ENCODE peak calls at places on chromosomes 7 and 10, in five cellular contexts. U, E, M, X and B are unnamed samples.

GRCh38 chr7:127393370-127394058 is 1.0 kb upstream of the ZNF800 start:
- DNase-seq in U (no peak), M (no peak), E (peak; percentile 50), X (peak; percentile 12), B (no peak)

GRCh38 chr10:27696466-27696865 is 49.2 kb downstream of the MKX start:
- DNase-seq in U (no peak), X (no peak), M (no peak), E (no peak), B (no peak)

GRCh38 chr7:127588697-127589482 is 679 bp downstream of the ARF5 start:
- DNase-seq in U (peak; percentile 52), X (peak; percentile 66), M (peak; percentile 78), E (peak; percentile 76), B (peak; percentile 65)

GRCh38 chr7:114109299-114109698 is 190.5 kb upstream of the PPP1R3A start:
- DNase-seq in U (no peak), X (no peak), E (no peak), M (no peak), B (no peak)

GRCh38 chr10:98655512-98655911 is 208.8 kb upstream of the HPS1 start:
- DNase-seq in U (no peak), E (no peak), M (no peak), X (no peak), B (no peak)

GRCh38 chr10:68954904-68955303 is 1.1 kb upstream of the DDX21 start:
- DNase-seq in X (no peak), U (no peak), M (no peak), E (no peak), B (no peak)

GRCh38 chr7:74164985-74165456 is 9.1 kb upstream of the EIF4H start:
- DNase-seq in U (no peak), X (peak; percentile 13), E (no peak), M (no peak), B (no peak)

GRCh38 chr10:30098624-30099023 is 39.2 kb upstream of the JCAD start:
- DNase-seq in M (no peak), X (no peak), U (no peak), E (no peak), B (no peak)

GRCh38 chr7:47291461-47292051 is 290.4 kb downstream of the TNS3 start:
- DNase-seq in E (no peak), M (no peak), U (peak; percentile 37), X (no peak), B (peak; percentile 71)

DNA sequence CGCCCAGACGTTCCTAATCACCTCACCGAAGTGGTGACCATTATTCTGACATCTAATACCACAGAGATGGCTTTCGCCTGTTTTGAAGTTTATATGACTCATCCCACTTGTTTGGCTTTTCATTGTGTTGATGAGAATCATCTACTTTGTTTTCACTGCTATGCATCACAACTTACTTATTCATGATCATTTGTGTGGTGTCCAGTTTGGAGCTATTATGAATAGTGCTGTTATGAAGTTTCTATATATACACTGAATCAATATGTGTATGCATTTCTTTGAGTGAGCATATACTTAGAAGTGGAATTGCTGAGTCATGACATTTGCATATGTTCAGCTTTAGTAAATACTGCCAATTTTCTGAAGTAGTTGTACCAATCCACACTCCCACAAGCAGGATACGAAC is 38.6 kb upstream of the TNKS2 start:
- DNase-seq in M (no peak), E (no peak), U (no peak), X (no peak), B (no peak)
- TF ChIP-seq CTCF in M (no peak), E (no peak), U (no peak), X (no peak), B (no peak)

GRCh38 chr10:51386248-51386885 is 312.1 kb downstream of the PRKG1 start:
- DNase-seq in U (no peak), E (no peak), X (no peak), M (no peak), B (no peak)
- TF ChIP-seq CTCF in U (no peak), E (no peak), X (no peak), M (no peak), B (no peak)

DNA sequence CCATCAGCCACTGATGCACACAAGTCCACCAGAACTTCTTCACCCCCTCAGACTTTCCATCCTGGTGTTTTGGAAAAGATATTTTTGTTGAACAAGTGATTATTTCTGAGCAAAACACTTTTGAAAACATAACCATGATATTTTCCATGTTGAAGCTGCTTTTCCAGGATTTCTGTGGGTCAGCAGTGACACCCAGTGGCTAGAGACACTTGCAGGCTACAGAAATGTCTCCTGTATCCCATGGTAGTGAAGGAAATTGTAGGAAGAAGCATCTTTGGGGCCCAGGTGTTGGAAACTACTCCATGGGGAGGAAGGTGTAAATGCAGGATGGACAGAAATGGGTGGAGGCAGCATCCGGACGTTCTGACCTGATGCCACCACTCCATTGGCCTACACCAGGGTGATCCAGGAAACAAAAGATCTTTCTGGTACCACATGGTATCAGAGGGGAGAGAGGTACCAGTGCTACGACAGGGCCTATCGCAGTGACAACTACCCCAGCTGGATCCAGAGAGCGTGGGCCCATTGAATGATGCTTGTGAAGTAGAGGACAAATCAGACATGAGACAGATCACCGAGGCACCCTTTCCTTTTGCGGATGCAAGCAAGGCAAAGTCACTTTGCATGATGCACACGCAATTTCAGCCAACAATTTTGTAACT is 111.7 kb upstream of the COBL start:
- DNase-seq in E (no peak), X (no peak), M (no peak), U (no peak), B (no peak)
- TF ChIP-seq CTCF in E (no peak), X (peak; percentile 30), M (no peak), U (no peak), B (peak; percentile 8)

DNA sequence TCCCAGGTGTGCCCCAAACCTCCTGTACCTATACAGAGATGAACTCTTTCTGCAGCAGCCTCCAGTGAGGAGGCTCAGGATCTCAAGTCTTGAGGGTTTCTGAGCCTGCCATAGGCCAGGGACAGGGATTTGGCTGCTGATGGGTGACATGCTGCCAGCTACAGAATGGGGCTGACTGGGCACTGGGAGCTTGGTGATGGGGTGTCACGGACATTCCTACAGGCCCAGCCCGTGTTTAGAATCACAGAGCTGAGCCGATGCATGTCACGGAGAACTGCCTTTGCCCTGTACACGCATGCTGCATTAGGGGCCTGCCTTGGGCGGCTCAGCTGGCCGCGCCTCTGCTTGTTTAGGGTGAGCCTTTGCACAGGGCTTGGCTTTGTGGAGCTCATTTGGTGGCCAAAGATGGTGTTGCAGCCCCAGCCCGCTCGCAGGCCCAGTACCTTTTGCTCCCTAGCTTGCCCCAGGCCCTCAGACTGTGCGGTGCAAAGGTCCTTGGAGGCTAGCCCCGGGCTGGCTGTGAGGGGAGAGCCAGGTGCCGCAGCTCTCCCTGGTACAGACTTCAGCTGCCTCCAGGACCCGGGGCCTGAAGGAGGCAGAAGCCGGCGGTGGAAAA is 108.4 kb upstream of the BTBD16 start:
- DNase-seq in M (no peak), U (no peak), X (no peak), E (no peak), B (no peak)
- TF ChIP-seq CTCF in M (no peak), U (no peak), X (no peak), E (no peak), B (no peak)

GRCh38 chr7:27843584-27844305 is 103.8 kb downstream of the TAX1BP1 start:
- DNase-seq in E (no peak), U (no peak), X (no peak), M (no peak), B (peak; percentile 12)

GRCh38 chr7:27840314-27840713 is 100.4 kb downstream of the TAX1BP1 start:
- DNase-seq in M (no peak), E (no peak), U (no peak), X (no peak), B (no peak)

GRCh38 chr7:27842851-27843250 is 102.9 kb downstream of the TAX1BP1 start:
- DNase-seq in E (no peak), U (no peak), M (no peak), X (no peak), B (peak; percentile 13)

GRCh38 chr7:27840760-27841364 is 100.9 kb downstream of the TAX1BP1 start:
- DNase-seq in U (no peak), M (no peak), E (no peak), X (no peak), B (no peak)

DNA sequence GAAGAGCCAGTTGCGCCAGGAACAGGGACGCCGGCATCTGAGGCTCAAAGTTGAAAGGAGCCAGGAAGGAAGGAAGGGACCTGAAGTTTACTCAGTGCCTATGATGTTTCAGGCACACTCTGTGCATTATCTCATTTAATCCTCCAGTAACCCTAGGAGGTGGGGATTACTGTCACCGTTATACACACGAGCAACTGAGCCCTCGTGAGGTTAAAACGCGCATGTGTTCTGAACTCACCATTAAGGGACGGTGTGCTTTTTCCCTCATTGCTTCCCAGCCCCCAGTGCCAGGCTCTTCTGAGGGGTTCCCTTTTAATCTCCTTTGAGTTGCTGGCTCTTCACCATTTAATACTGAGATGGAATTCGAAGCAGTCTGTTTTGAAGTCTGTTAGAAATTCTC is 102.1 kb downstream of the TAX1BP1 start:
- DNase-seq in M (no peak), E (no peak), U (no peak), X (no peak), B (no peak)
- TF ChIP-seq CTCF in M (no peak), E (no peak), U (no peak), X (no peak), B (no peak)

GRCh38 chr10:36349445-36350063 is 707.5 kb upstream of the FZD8 start:
- DNase-seq in X (no peak), U (no peak), E (no peak), M (no peak), B (no peak)
- TF ChIP-seq CTCF in X (no peak), U (no peak), E (no peak), M (no peak), B (no peak)

GRCh38 chr7:665251-665650 is 61.2 kb upstream of the DNAAF5 start:
- DNase-seq in E (no peak), X (no peak), U (no peak), M (peak; percentile 66), B (no peak)

GRCh38 chr7:664402-664775 is 62.1 kb upstream of the DNAAF5 start:
- DNase-seq in E (no peak), M (no peak), U (no peak), X (no peak), B (no peak)

GRCh38 chr7:666454-667292 is 59.8 kb upstream of the DNAAF5 start:
- DNase-seq in M (peak; percentile 59), X (no peak), E (no peak), U (no peak), B (no peak)

GRCh38 chr7:668139-668871 is 58.2 kb upstream of the DNAAF5 start:
- DNase-seq in E (no peak), X (no peak), M (peak; percentile 60), U (no peak), B (no peak)

DNA sequence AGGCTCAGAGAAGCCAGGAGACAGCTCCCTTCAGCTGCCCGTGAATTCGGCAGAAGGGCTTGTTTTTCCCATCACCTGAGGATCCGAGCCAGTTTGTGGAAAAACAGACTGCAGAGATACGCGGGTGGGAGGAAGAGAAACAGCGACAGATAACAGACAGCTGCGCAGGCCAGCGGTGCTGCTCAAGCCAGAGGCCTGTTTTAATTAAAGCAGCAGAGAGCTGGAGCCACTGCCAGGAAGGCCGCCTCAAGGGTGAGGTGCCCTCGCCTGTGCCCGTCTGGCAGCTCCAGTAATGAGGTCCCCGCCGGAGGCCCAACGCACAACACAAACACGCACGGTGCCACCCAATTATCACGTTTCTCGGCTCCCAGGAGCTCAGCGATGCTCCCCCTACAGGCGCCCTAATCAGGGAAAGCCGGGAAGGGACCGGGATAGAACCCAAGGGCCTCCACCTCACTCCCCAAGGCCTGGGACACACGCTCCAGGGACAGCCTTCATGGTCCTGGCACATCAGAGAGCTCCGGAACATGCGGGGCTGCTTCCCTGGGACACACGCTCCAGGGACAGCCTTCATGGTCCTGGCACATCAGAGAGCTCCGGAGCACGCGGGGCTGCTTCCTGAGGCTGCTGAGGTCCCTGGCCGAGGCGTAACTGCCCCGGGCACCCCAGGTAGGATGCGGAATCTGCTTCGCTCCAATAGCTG is 60.6 kb upstream of the DNAAF5 start:
- DNase-seq in M (peak; percentile 64), X (no peak), U (no peak), E (no peak), B (no peak)
- TF ChIP-seq CTCF in M (peak; percentile 28), X (no peak), U (no peak), E (no peak), B (no peak)

GRCh38 chr10:84076540-84077195 is 62.6 kb upstream of the GHITM start:
- DNase-seq in X (no peak), E (no peak), U (no peak), M (no peak), B (peak; percentile 17)
- TF ChIP-seq CTCF in X (peak; percentile 20), E (no peak), U (peak; percentile 58), M (no peak), B (peak; percentile 30)